ENCODE peak calls at places on chromosomes 1 and 21, in six cellular contexts. R is left ventricle myocardium inferior, G is psoas muscle, V is mammary epithelial cell, H is thoracic aorta, S is heart right ventricle. B is an unnamed sample.

GRCh38 chr1:12593621-12594066 is 24.4 kb downstream of the DHRS3 start:
- DNase-seq in S (peak), G (peak), H (peak), V (peak), R (peak), B (peak)

GRCh38 chr1:166840309-166841302 is 1.3 kb downstream of the POGK start:
- DNase-seq in G (no peak), S (no peak), H (no peak), R (no peak), V (peak), B (peak)

GRCh38 chr1:86928819-86929218 is 14.4 kb downstream of the HS2ST1 start:
- DNase-seq in V (no peak), S (no peak), H (no peak), R (no peak), G (no peak), B (no peak)

GRCh38 chr1:232621050-232621449 is 8.9 kb downstream of the SIPA1L2 start:
- DNase-seq in V (no peak), H (no peak), R (no peak), S (no peak), G (no peak), B (no peak)

GRCh38 chr1:217944550-217944949 is 313.4 kb downstream of the SPATA17 start:
- DNase-seq in H (no peak), G (no peak), V (no peak), R (no peak), S (no peak), B (no peak)

GRCh38 chr1:92065042-92065441 is 10.2 kb downstream of the SETSIP start:
- DNase-seq in V (no peak), R (no peak), S (no peak), H (no peak), G (no peak), B (no peak)

GRCh38 chr21:42414928-42415769 is 11.4 kb downstream of the UBASH3A start:
- DNase-seq in G (no peak), R (no peak), H (no peak), S (no peak), V (peak), B (no peak)

GRCh38 chr1:229251185-229251584 is 19.7 kb upstream of the RAB4A start:
- DNase-seq in S (no peak), V (no peak), H (no peak), G (no peak), R (no peak), B (no peak)

GRCh38 chr1:43722825-43723224 is 15.5 kb downstream of the ST3GAL3 start:
- DNase-seq in V (no peak), R (no peak), G (no peak), S (no peak), H (no peak), B (no peak)

GRCh38 chr1:156911587-156912298 is 8.7 kb upstream of the LRRC71 start:
- DNase-seq in V (no peak), G (no peak), H (no peak), S (no peak), R (no peak), B (no peak)

GRCh38 chr1:197435224-197435623 is 167.2 kb downstream of the CRB1 start:
- DNase-seq in G (no peak), R (no peak), H (no peak), S (no peak), V (no peak), B (no peak)

GRCh38 chr1:59499956-59500569 is 203.2 kb downstream of the FGGY start:
- DNase-seq in V (no peak), G (no peak), S (no peak), R (no peak), H (no peak), B (no peak)

GRCh38 chr1:51425273-51425672 is 93.8 kb downstream of the EPS15 start:
- DNase-seq in R (no peak), G (no peak), V (no peak), H (no peak), S (no peak), B (no peak)

GRCh38 chr1:222009105-222009730 is 267.3 kb upstream of the DUSP10 start:
- DNase-seq in H (no peak), G (no peak), S (no peak), R (no peak), V (no peak), B (no peak)

GRCh38 chr1:96651517-96651916 is 70.1 kb upstream of the PTBP2 start:
- DNase-seq in H (no peak), S (no peak), R (no peak), V (no peak), G (no peak), B (no peak)

GRCh38 chr21:28761709-28762356 is 230.8 kb downstream of the LTN1 start:
- DNase-seq in V (no peak), H (no peak), S (no peak), G (no peak), R (no peak), B (no peak)

GRCh38 chr1:213989740-213990472 is 2.1 kb downstream of the PROX1 start:
- DNase-seq in V (no peak), G (no peak), R (no peak), S (no peak), H (no peak), B (no peak)

GRCh38 chr1:198519639-198520501 is 20.6 kb downstream of the ATP6V1G3 start:
- DNase-seq in G (no peak), S (no peak), R (no peak), H (no peak), V (no peak), B (no peak)

GRCh38 chr21:27674037-27674436 is 707.1 kb upstream of the ADAMTS5 start:
- DNase-seq in R (no peak), S (no peak), G (no peak), V (peak), H (no peak), B (no peak)

GRCh38 chr1:45673956-45674355 is 12.4 kb downstream of the GPBP1L1 start:
- DNase-seq in H (no peak), G (no peak), S (no peak), V (no peak), R (no peak), B (no peak)

GRCh38 chr21:32233055-32233546 is 45.7 kb downstream of the MIS18A start:
- DNase-seq in H (no peak), S (no peak), V (no peak), R (no peak), G (no peak), B (no peak)

GRCh38 chr1:192126030-192126619 is 32.1 kb upstream of the RGS18 start:
- DNase-seq in H (no peak), G (no peak), V (no peak), S (no peak), R (no peak), B (no peak)

GRCh38 chr1:181151378-181152326 is 63.2 kb downstream of the IER5 start:
- DNase-seq in R (no peak), H (no peak), S (no peak), V (no peak), G (peak), B (no peak)

GRCh38 chr1:181150842-181151241 is 62.3 kb downstream of the IER5 start:
- DNase-seq in H (no peak), S (no peak), V (no peak), G (no peak), R (no peak), B (no peak)

GRCh38 chr1:181153634-181153961 is 65.1 kb downstream of the IER5 start:
- DNase-seq in V (no peak), S (no peak), G (no peak), H (no peak), R (no peak), B (no peak)

GRCh38 chr1:181155339-181155738 is 66.8 kb downstream of the IER5 start:
- DNase-seq in G (no peak), H (no peak), V (no peak), S (no peak), R (no peak), B (no peak)

DNA sequence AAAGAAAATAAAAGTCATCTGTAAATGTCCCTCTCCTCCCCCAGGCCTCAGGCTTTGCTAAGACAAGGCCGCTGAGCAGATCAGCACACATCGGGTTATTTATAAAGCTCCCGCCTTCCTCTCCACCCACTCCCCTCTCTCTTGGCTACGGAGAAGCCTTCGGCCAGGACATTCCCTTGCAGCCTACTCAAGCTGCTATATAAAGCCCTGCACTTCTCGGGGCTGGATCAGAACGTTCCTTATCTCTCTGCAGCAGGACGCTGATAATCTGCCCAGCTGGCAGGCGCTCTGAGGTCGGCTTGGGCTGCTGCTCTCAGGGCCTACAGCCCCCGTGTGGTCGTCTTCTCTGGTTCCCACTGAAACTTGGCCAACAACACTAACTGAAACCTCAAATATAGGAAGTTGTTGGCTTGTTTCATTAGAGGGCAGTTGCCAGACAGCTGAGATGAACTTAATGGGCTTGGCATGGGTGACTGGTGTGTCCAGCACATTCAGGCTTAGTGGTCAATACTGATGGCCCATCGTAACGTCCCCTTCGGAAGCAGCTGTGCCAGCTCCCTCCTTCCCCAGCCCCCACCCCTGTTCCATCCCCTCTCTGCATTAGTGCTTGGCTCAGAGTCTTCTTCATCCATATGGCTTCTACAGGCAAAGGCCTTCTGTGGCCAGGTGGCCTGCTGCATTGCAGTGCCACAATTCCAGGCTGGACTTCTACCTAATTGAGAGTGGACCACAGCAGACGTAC is 64.6 kb downstream of the IER5 start:
- DNase-seq in S (peak), G (peak), V (no peak), H (peak), R (peak), B (peak)
- TF ChIP-seq CTCF in S (peak), G (peak), V (no peak), H (peak), R (peak), B (no peak)

GRCh38 chr1:29579821-29580425 is 343.6 kb downstream of the PTPRU start:
- DNase-seq in G (no peak), V (peak), S (no peak), R (no peak), H (no peak), B (no peak)
- H3K27ac ChIP-seq in G (no peak), V (no peak), S (no peak), R (no peak), H (no peak), B (no peak)

GRCh38 chr1:26838474-26839338 is 12.2 kb downstream of the ZDHHC18 start:
- DNase-seq in S (no peak), H (no peak), V (peak), G (peak), R (no peak), B (no peak)
- TF ChIP-seq CTCF in S (no peak), H (no peak), V (no peak), G (no peak), R (no peak), B (no peak)

GRCh38 chr1:206715552-206716518 is 31.1 kb downstream of the MAPKAPK2 start:
- DNase-seq in V (no peak), R (no peak), G (no peak), H (no peak), S (no peak), B (no peak)

GRCh38 chr1:206717237-206717989 is 32.7 kb downstream of the MAPKAPK2 start:
- DNase-seq in R (no peak), H (no peak), V (no peak), G (no peak), S (no peak), B (no peak)

GRCh38 chr1:206716519-206717236 is 32.0 kb downstream of the MAPKAPK2 start:
- DNase-seq in S (no peak), V (no peak), H (no peak), G (no peak), R (no peak), B (no peak)

GRCh38 chr1:206721454-206721853 is 36.7 kb downstream of the MAPKAPK2 start:
- DNase-seq in R (no peak), S (no peak), H (no peak), G (no peak), V (no peak), B (no peak)

DNA sequence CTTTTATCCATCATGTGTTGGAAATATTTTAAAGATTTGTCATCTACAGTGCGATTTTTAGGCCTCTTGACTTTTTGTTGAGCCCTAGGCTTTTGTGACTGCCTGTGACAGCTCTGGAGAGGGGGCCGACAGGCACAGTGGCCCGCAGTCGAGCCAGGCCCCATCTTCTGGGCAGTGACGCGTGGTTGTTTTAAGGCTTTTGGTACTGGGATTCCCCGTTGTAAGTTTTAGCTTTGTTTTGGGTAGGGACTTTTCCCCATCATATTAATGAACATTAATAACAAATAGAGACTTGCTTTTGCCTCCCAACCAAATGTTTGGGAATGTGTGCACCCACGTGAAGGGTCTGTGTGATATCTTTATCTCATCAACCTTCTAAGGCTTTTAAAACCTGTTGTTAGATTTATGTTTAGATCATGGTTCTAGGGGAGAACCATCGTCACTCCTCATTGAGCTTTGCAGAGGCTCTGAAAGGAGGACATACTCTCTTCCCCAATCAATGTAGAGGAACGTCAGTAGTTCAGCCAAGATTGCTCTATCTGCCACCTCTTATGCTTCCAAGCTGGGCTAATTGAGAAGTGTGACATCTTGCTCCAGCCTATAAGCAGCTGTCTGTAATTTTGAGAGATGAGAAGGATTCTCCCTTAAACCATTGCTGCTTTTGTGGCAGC is 34.6 kb downstream of the MAPKAPK2 start:
- DNase-seq in R (no peak), H (no peak), V (no peak), G (no peak), S (no peak), B (no peak)
- H3K27ac ChIP-seq in R (peak), H (no peak), V (no peak), G (peak), S (peak), B (no peak)

GRCh38 chr1:114959423-114959822 is 70.2 kb upstream of the TSHB start:
- DNase-seq in R (no peak), V (no peak), G (no peak), H (no peak), S (no peak), B (no peak)

DNA sequence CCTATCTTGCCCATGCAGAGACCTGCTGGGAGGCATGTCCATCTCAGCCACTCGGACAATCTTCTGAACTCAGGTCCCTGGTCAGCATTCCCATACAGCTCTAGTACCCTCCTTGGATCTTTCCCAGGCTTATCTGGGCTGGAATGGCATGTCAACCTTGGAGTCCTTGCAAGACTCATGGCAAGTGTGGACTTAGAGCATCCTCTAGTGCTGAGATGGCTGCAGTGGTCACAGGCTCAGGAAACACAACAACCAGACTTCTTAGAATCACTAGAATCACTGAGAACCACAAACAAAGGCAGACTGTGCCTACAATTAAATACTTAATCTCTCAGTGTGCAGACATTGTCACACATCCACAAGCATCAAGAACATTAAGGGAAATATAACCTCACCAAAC is 73.1 kb upstream of the TSHB start:
- DNase-seq in S (no peak), R (no peak), V (peak), H (no peak), G (no peak), B (no peak)
- TF ChIP-seq CTCF in S (peak), R (peak), V (peak), H (no peak), G (peak), B (no peak)

GRCh38 chr1:66495490-66495889 is 38.5 kb upstream of the SGIP1 start:
- DNase-seq in R (no peak), V (no peak), G (no peak), S (no peak), H (no peak), B (no peak)

GRCh38 chr1:66490817-66491216 is 43.1 kb upstream of the SGIP1 start:
- DNase-seq in V (no peak), R (no peak), G (no peak), S (no peak), H (no peak), B (no peak)

GRCh38 chr1:66494488-66494887 is 39.5 kb upstream of the SGIP1 start:
- DNase-seq in G (no peak), R (no peak), S (no peak), H (no peak), V (no peak), B (no peak)

GRCh38 chr1:66492424-66492823 is 41.5 kb upstream of the SGIP1 start:
- DNase-seq in R (no peak), G (no peak), V (no peak), H (no peak), S (no peak), B (no peak)

GRCh38 chr1:66493731-66494130 is 40.2 kb upstream of the SGIP1 start:
- DNase-seq in G (no peak), S (no peak), H (no peak), R (no peak), V (no peak), B (no peak)
- H3K27ac ChIP-seq in G (no peak), S (no peak), H (no peak), R (no peak), V (no peak), B (no peak)

DNA sequence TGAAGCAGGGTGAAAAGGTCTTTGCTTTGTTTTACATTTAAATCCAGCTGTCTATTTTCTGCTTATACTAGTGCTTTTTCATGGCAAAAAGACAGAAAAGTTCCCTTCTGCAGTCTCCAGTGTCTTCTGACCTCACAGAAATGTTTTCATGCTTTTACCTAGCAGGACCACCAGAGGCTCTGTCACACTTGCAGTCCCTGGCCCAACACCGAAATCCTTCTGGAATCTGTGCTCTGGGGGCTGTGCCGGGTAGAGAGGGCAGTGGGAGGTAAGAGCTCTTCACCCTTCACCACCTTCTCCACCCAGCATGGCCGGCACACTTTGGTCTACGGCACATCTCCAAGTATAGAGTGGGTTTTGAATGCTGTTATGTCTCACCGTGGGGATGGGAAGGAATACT is 20.8 kb downstream of the GNAT2 start:
- DNase-seq in G (no peak), R (no peak), V (no peak), H (no peak), S (no peak), B (no peak)
- TF ChIP-seq CTCF in G (no peak), R (no peak), V (no peak), H (no peak), S (no peak), B (no peak)

GRCh38 chr1:169103002-169103401 is 3.5 kb upstream of the ATP1B1 start:
- DNase-seq in V (no peak), G (no peak), S (no peak), R (no peak), H (no peak), B (no peak)
- H3K27ac ChIP-seq in V (no peak), G (peak), S (peak), R (peak), H (no peak), B (peak)

GRCh38 chr1:1302006-1302430 is 5.7 kb downstream of the ACAP3 start:
- DNase-seq in G (no peak), V (no peak), S (no peak), R (no peak), H (no peak), B (no peak)
- TF ChIP-seq CTCF in G (peak), V (peak), S (peak), R (peak), H (peak), B (peak)

B was measured in ascending aorta.